ENCODE peak calls at places on chromosome 19, in seven cellular contexts. J, R, Z, Q, D, L and E are unnamed samples.

GRCh38 chr19:40687525-40688016 is 2.9 kb downstream of the NUMBL start:
- DNase-seq in J (peak), R (no peak), Z (peak), Q (no peak), D (no peak), L (no peak), E (no peak)

GRCh38 chr19:47110521-47111080 is 3.0 kb downstream of the ZC3H4 start:
- DNase-seq in J (no peak), R (peak), Z (peak), Q (no peak), D (no peak), L (peak), E (peak)

GRCh38 chr19:40165362-40165937 is 25.8 kb upstream of the MAP3K10 start:
- DNase-seq in J (peak), R (peak), Z (peak), Q (no peak), D (peak), L (peak), E (peak)

GRCh38 chr19:6599866-6600454 is 9.0 kb upstream of the CD70 start:
- DNase-seq in J (no peak), R (peak), Z (no peak), Q (no peak), D (no peak), L (no peak), E (no peak)

GRCh38 chr19:29372461-29372860 is 153.3 kb upstream of the VSTM2B start:
- DNase-seq in J (no peak), R (no peak), Z (no peak), Q (no peak), D (no peak), L (no peak), E (peak)

GRCh38 chr19:41697198-41697855 is 9.3 kb upstream of the CEACAM7 start:
- DNase-seq in J (no peak), R (no peak), Z (no peak), Q (no peak), D (no peak), L (peak), E (no peak)

GRCh38 chr19:48271531-48272151 is 1.8 kb downstream of the ZNF114 start:
- DNase-seq in J (peak), R (peak), Z (no peak), Q (no peak), D (no peak), L (no peak), E (no peak)

GRCh38 chr19:11382898-11383705 is 1.0 kb downstream of the EPOR start:
- DNase-seq in J (peak), R (peak), Z (peak), Q (no peak), D (peak), L (peak), E (peak)

GRCh38 chr19:33300016-33300981 is 2.0 kb downstream of the CEBPA start:
- DNase-seq in J (no peak), R (no peak), Z (no peak), Q (no peak), D (no peak), L (no peak), E (no peak)

GRCh38 chr19:45769821-45770191 is 754 bp upstream of the SIX5 start:
- DNase-seq in J (no peak), R (peak), Z (no peak), Q (peak), D (peak), L (no peak), E (no peak)

GRCh38 chr19:35125270-35125717 is 9.6 kb downstream of the LGI4 start:
- DNase-seq in J (no peak), R (no peak), Z (no peak), Q (no peak), D (no peak), L (no peak), E (no peak)

GRCh38 chr19:49342291-49342721 is 7.1 kb downstream of the CD37 start:
- DNase-seq in J (no peak), R (no peak), Z (no peak), Q (no peak), D (no peak), L (no peak), E (no peak)

GRCh38 chr19:55447421-55448174 is 4.5 kb upstream of the SHISA7 start:
- DNase-seq in J (peak), R (peak), Z (peak), Q (peak), D (no peak), L (no peak), E (no peak)

GRCh38 chr19:45090598-45090997 is 2.4 kb upstream of the PPP1R37 start:
- DNase-seq in J (no peak), R (no peak), Z (no peak), Q (no peak), D (no peak), L (no peak), E (no peak)

GRCh38 chr19:49664171-49665070 is 1.2 kb downstream of the IRF3 start:
- DNase-seq in J (peak), R (peak), Z (peak), Q (peak), D (peak), L (peak), E (peak)

GRCh38 chr19:51887522-51888498 is at the start of gene ZNF577:
- DNase-seq in J (peak), R (peak), Z (no peak), Q (no peak), D (peak), L (peak), E (peak)

GRCh38 chr19:33293255-33294057 is 8.9 kb downstream of the CEBPA start:
- DNase-seq in J (peak), R (no peak), Z (peak), Q (peak), D (no peak), L (no peak), E (peak)

GRCh38 chr19:45670670-45671453 is 2.8 kb downstream of the GIPR start:
- DNase-seq in J (peak), R (peak), Z (peak), Q (peak), D (peak), L (peak), E (peak)